ENCODE peak calls at places on chromosomes 11 and 22, in nine cellular contexts. P, D, A, O, I, V, F, B and W are unnamed samples.

GRCh38 chr11:119316017-119316728 is 757 bp downstream of the MCAM start:
- DNase-seq in I (no peak), A (no peak), P (no peak), V (peak), D (peak), O (peak), F (no peak), B (peak), W (no peak)

GRCh38 chr11:10900686-10901415 is 43.0 kb upstream of the ZBED5 start:
- DNase-seq in A (no peak), I (no peak), F (no peak), B (peak), O (no peak), D (peak), V (no peak), P (no peak), W (no peak)

GRCh38 chr22:41226728-41227655 is 13.7 kb downstream of the CHADL start:
- DNase-seq in I (no peak), A (no peak), V (no peak), D (no peak), B (no peak), O (no peak), P (no peak), F (no peak), W (no peak)

GRCh38 chr11:67640021-67640757 is 626 bp upstream of the TBX10 start:
- DNase-seq in I (peak), A (peak), D (peak), V (peak), F (peak), B (peak), P (peak), O (peak), W (peak)

GRCh38 chr22:22469527-22469926 is 39.0 kb downstream of the ZNF280B start:
- DNase-seq in P (no peak), A (no peak), V (no peak), O (no peak), D (no peak), B (no peak), I (no peak), F (no peak), W (no peak)

GRCh38 chr22:33896154-33896800 is 24.0 kb downstream of the LARGE1 start:
- DNase-seq in O (no peak), V (no peak), D (no peak), F (no peak), B (no peak), A (no peak), P (no peak), I (no peak), W (peak)

GRCh38 chr11:110939471-110939870 is 227.2 kb upstream of the ARHGAP20 start:
- DNase-seq in D (peak), B (no peak), F (no peak), I (no peak), O (no peak), V (no peak), P (no peak), A (no peak), W (no peak)

GRCh38 chr22:49628351-49629023 is 199.2 kb downstream of the BRD1 start:
- DNase-seq in F (no peak), I (no peak), D (no peak), B (no peak), P (no peak), A (no peak), O (peak), V (no peak), W (no peak)

GRCh38 chr11:5831196-5831829 is 10.4 kb downstream of the OR52E6 start:
- DNase-seq in I (peak), V (no peak), D (no peak), A (peak), O (peak), P (no peak), B (no peak), F (no peak), W (no peak)

GRCh38 chr11:113974741-113975470 is at the start of gene HTR3A:
- DNase-seq in P (peak), B (peak), I (no peak), A (peak), F (peak), V (peak), O (peak), D (no peak), W (no peak)

GRCh38 chr11:89441606-89442005 is 49.6 kb downstream of the NOX4 start:
- DNase-seq in F (no peak), P (no peak), O (no peak), V (no peak), D (no peak), B (no peak), A (no peak), I (peak), W (no peak)

GRCh38 chr11:62553839-62554361 is 7.3 kb upstream of the AHNAK start:
- DNase-seq in V (no peak), O (no peak), F (peak), D (peak), P (no peak), A (no peak), B (peak), I (no peak), W (no peak)

GRCh38 chr11:24496728-24497396 is at the start of gene LUZP2:
- DNase-seq in A (peak), P (peak), O (peak), F (no peak), D (peak), I (no peak), B (peak), V (peak), W (no peak)

GRCh38 chr22:21641795-21642583 is at the start of gene SDF2L1:
- DNase-seq in D (peak), O (peak), F (peak), A (peak), B (peak), P (peak), V (peak), I (peak), W (peak)

GRCh38 chr11:36594316-36594989 is at the start of gene IFTAP:
- DNase-seq in V (peak), O (peak), I (peak), P (peak), B (peak), A (peak), F (peak), D (peak), W (no peak)

GRCh38 chr11:129973809-129974208 is 28.8 kb downstream of the PRDM10 start:
- DNase-seq in I (no peak), V (no peak), P (peak), A (peak), O (peak), B (no peak), D (no peak), F (no peak), W (no peak)

GRCh38 chr22:19714320-19715252 is at the start of gene SEPTIN5:
- DNase-seq in F (no peak), V (peak), B (no peak), P (no peak), I (no peak), O (peak), A (no peak), D (peak), W (no peak)

GRCh38 chr11:44596541-44597276 is 31.2 kb downstream of the CD82 start:
- DNase-seq in O (no peak), D (peak), I (peak), V (no peak), P (no peak), F (no peak), A (no peak), B (no peak), W (peak)

GRCh38 chr22:41674941-41675340 is 13.7 kb downstream of the SNU13 start:
- DNase-seq in P (no peak), V (no peak), I (no peak), A (no peak), B (no peak), D (no peak), O (no peak), F (no peak), W (no peak)

GRCh38 chr22:24244144-24244787 is 616 bp downstream of the GGT5 start:
- DNase-seq in O (no peak), V (peak), A (no peak), P (no peak), F (no peak), I (no peak), D (peak), B (no peak), W (peak)

GRCh38 chr11:86676533-86677154 is 4.2 kb upstream of the ME3 start:
- DNase-seq in O (peak), I (no peak), V (peak), D (peak), A (peak), P (peak), F (peak), B (peak), W (peak)

GRCh38 chr22:41833369-41834004 is 582 bp downstream of the SREBF2 start:
- DNase-seq in I (peak), D (peak), O (peak), A (peak), P (peak), F (no peak), V (peak), B (peak), W (peak)

GRCh38 chr11:35418282-35418846 is 994 bp downstream of the SLC1A2 start:
- DNase-seq in O (peak), A (peak), D (no peak), B (no peak), P (peak), I (no peak), V (peak), F (no peak), W (no peak)

GRCh38 chr11:17682848-17683247 is 36.5 kb upstream of the MYOD1 start:
- DNase-seq in D (no peak), V (no peak), I (no peak), P (no peak), B (no peak), F (no peak), O (no peak), A (no peak), W (no peak)

GRCh38 chr11:17686185-17686980 is 33.0 kb upstream of the MYOD1 start:
- DNase-seq in I (no peak), O (peak), B (no peak), A (no peak), V (peak), F (no peak), D (no peak), P (no peak), W (no peak)

GRCh38 chr11:17687946-17688670 is 31.3 kb upstream of the MYOD1 start:
- DNase-seq in F (no peak), B (no peak), A (no peak), D (no peak), V (no peak), P (no peak), I (no peak), O (no peak), W (no peak)

GRCh38 chr11:17683378-17684161 is 35.8 kb upstream of the MYOD1 start:
- DNase-seq in V (no peak), I (no peak), P (no peak), A (no peak), O (no peak), F (peak), D (peak), B (peak), W (no peak)

GRCh38 chr11:17684550-17684949 is 34.8 kb upstream of the MYOD1 start:
- DNase-seq in D (no peak), A (no peak), B (no peak), V (no peak), O (no peak), I (no peak), F (no peak), P (no peak), W (no peak)
- H2AFZ ChIP-seq in D (no peak), A (no peak), B (no peak), V (no peak), O (no peak), I (no peak), F (no peak), P (no peak), W (no peak)

GRCh38 chr11:65288706-65289536 is 25.7 kb upstream of the CDC42EP2 start:
- DNase-seq in D (no peak), O (no peak), I (no peak), B (no peak), A (no peak), V (peak), F (no peak), P (no peak), W (no peak)
- TF ChIP-seq EZH2phosphoT487 in D (no peak), O (no peak), I (no peak), B (no peak), A (no peak), V (no peak), F (no peak), P (no peak), W (no peak)

GRCh38 chr11:27470166-27470565 is 2.4 kb downstream of the LGR4 start:
- DNase-seq in D (peak), A (no peak), V (no peak), B (no peak), P (no peak), O (no peak), I (no peak), F (no peak), W (no peak)

GRCh38 chr11:27469333-27469680 is 3.3 kb downstream of the LGR4 start:
- DNase-seq in I (no peak), B (no peak), A (no peak), O (no peak), F (no peak), D (no peak), P (no peak), V (no peak), W (no peak)

GRCh38 chr11:27471588-27472397 is 797 bp downstream of the LGR4 start:
- DNase-seq in F (no peak), V (peak), A (peak), B (peak), I (peak), O (peak), P (peak), D (peak), W (no peak)

GRCh38 chr11:27472398-27473016 is at the start of gene LGR4:
- DNase-seq in B (peak), O (peak), F (peak), I (peak), D (peak), V (peak), A (peak), P (peak), W (no peak)

GRCh38 chr11:27471067-27471587 is 1.5 kb downstream of the LGR4 start:
- DNase-seq in F (no peak), A (peak), B (peak), D (peak), P (peak), I (no peak), V (no peak), O (peak), W (no peak)
- H2AFZ ChIP-seq in F (no peak), A (peak), B (peak), D (peak), P (peak), I (peak), V (peak), O (no peak), W (no peak)

GRCh38 chr22:37278261-37278660 is 4.0 kb upstream of the CYTH4 start:
- DNase-seq in B (no peak), O (no peak), F (no peak), V (no peak), A (no peak), I (no peak), D (no peak), P (no peak), W (no peak)

GRCh38 chr22:37275622-37276021 is 6.7 kb upstream of the CYTH4 start:
- DNase-seq in P (no peak), B (no peak), V (no peak), D (no peak), O (no peak), I (no peak), A (no peak), F (no peak), W (no peak)

GRCh38 chr22:37274380-37274862 is 7.9 kb upstream of the CYTH4 start:
- DNase-seq in A (no peak), V (no peak), B (no peak), D (no peak), I (no peak), P (no peak), O (no peak), F (no peak), W (peak)

GRCh38 chr22:37275134-37275533 is 7.2 kb upstream of the CYTH4 start:
- DNase-seq in V (no peak), A (no peak), I (no peak), D (no peak), O (no peak), F (no peak), P (no peak), B (no peak), W (peak)

DNA sequence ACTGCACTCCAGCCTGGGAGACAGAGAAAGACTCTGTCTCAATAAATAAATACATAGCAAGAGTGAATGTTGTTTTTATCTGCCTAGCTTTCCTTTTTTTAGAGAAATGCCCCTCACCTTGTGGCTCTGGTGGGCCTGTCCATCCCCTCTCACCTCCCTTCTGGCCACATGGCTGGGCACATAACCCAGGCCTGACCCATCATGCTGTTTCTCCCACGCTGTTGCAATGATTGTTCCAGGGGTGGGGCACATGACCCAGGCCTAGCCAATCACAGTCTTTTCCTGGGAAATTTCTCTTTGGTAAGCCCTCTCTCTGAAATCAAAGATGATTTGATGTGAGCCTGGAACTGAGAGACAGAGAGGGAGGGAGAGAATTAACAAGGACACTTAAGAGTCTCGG is 5.5 kb upstream of the CYTH4 start:
- DNase-seq in D (no peak), B (no peak), A (no peak), I (no peak), O (no peak), P (no peak), V (no peak), F (no peak), W (no peak)
- TF ChIP-seq EZH2phosphoT487 in D (no peak), B (no peak), A (no peak), I (no peak), O (no peak), P (no peak), V (no peak), F (no peak), W (no peak)

GRCh38 chr11:8202428-8203160 is 33.8 kb upstream of the RIC3 start:
- DNase-seq in F (no peak), B (no peak), O (no peak), I (no peak), V (no peak), P (no peak), A (no peak), D (no peak), W (no peak)
- H2AFZ ChIP-seq in F (no peak), B (no peak), O (no peak), I (no peak), V (no peak), P (no peak), A (no peak), D (no peak), W (no peak)

DNA sequence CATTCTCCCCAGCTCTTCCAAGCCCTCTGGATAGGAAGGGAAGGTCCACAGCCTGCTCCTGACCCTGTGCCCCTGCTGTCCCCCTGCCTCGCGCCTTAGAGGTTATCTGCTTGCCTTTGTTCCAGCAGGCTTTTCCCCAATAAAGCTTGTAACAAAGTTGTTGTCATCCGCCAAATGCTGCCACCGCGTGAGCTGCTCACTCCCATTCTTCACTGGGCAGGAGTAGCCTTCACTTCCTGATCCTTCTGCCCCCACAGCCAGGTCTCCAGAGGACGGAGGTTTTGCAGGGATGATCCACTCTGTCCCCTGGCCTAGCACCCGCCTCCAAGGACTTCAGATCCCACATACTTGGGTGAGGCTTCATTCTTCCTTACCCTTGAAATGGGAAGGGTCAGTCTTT is 94.0 kb upstream of the RASSF10 start:
- DNase-seq in I (no peak), P (no peak), D (no peak), O (no peak), F (no peak), B (no peak), V (no peak), A (no peak), W (no peak)
- TF ChIP-seq EZH2phosphoT487 in I (no peak), P (no peak), D (no peak), O (no peak), F (no peak), B (no peak), V (no peak), A (no peak), W (no peak)

GRCh38 chr22:44331881-44332714 is 19.3 kb upstream of the SHISAL1 start:
- DNase-seq in B (peak), D (peak), P (peak), I (no peak), O (peak), V (peak), A (peak), F (no peak), W (no peak)
- H2AFZ ChIP-seq in B (peak), D (peak), P (no peak), I (no peak), O (no peak), V (no peak), A (peak), F (no peak), W (no peak)

DNA sequence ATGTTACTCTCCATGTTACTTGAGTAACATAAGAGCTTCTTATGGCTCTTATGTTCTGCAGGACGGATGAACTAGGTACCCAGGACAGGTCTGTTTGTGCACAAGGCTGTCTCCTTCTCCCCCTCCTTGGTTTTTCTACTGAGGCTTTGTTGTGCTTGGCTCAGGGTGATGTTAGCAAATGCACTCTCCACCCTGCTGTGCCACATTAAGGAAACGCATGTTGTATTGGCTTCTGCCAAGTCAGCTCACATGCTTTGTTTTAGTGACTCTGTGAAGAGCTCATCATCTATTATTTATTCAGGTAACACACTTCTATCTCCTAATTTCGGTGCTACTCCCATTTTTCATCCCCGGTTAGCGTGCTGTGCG is 108.3 kb downstream of the PTPRJ start:
- DNase-seq in I (no peak), B (no peak), V (no peak), O (no peak), D (no peak), F (no peak), A (no peak), P (no peak), W (no peak)
- TF ChIP-seq EZH2phosphoT487 in I (no peak), B (no peak), V (no peak), O (no peak), D (no peak), F (no peak), A (no peak), P (no peak), W (no peak)